ENCODE peak calls at places on chromosome 16, in seven cellular contexts. S is stimulated activated CD8-positive, alpha-beta memory T cell treated with anti-CD3 and anti-CD28 coated beads, Interleukin-15, amount 100 ng/mL, for 4 hours; K is ascending aorta; I is T1000; N is RWPE1; C is activated naive CD4-positive, alpha-beta T cell treated with anti-CD3 and anti-CD28 coated beads, Interleukin-2, amount 50 U/mL, for 16 hours; B is T-helper 1 cell. D is an unnamed sample.
A peak's percentile ranks its signal among the peaks of the same experiment; 100 is the strongest.

GRCh38 chr16:75288181-75288580 is 36.8 kb upstream of the BCAR1 start:
- DNase-seq in S (no peak), K (no peak), I (no peak), N (no peak), C (no peak), B (no peak), D (no peak)

GRCh38 chr16:89084411-89084810 is 9.2 kb upstream of the ACSF3 start:
- DNase-seq in S (no peak), K (no peak), I (no peak), N (no peak), C (no peak), B (no peak), D (no peak)

GRCh38 chr16:4315185-4316102 is at the start of gene GLIS2:
- DNase-seq in S (no peak), K (peak; percentile 84), I (peak; percentile 85), N (peak; percentile 81), C (no peak), B (peak; percentile 42), D (peak; percentile 73)

GRCh38 chr16:30958164-30959083 is 870 bp downstream of the SETD1A start:
- DNase-seq in S (no peak), K (no peak), I (peak; percentile 76), N (peak; percentile 79), C (no peak), B (no peak), D (no peak)

GRCh38 chr16:80691111-80691761 is 113.2 kb downstream of the CDYL2 start:
- DNase-seq in S (no peak), K (no peak), I (no peak), N (no peak), C (no peak), B (no peak), D (no peak)

GRCh38 chr16:84619103-84619460 is 1.2 kb upstream of the COTL1 start:
- DNase-seq in S (no peak), K (no peak), I (no peak), N (no peak), C (no peak), B (no peak), D (no peak)

GRCh38 chr16:56547120-56547948 is 17.5 kb upstream of the MT4 start:
- DNase-seq in S (no peak), K (no peak), I (no peak), N (peak; percentile 70), C (no peak), B (no peak), D (no peak)

GRCh38 chr16:57683599-57684545 is 10.7 kb upstream of the DRC7 start:
- DNase-seq in S (no peak), K (no peak), I (no peak), N (no peak), C (no peak), B (no peak), D (no peak)

GRCh38 chr16:4389051-4389955 is 17.7 kb downstream of the VASN start:
- DNase-seq in S (no peak), K (peak; percentile 70), I (no peak), N (no peak), C (no peak), B (no peak), D (no peak)

GRCh38 chr16:56346131-56346890 is 79.0 kb downstream of the AMFR start:
- DNase-seq in S (no peak), K (no peak), I (no peak), N (no peak), C (no peak), B (no peak), D (no peak)

GRCh38 chr16:6600167-6600566 is 732.5 kb upstream of the RBFOX1 start:
- DNase-seq in S (no peak), K (no peak), I (no peak), N (no peak), C (no peak), B (no peak), D (no peak)